ENCODE peak calls at places on chromosomes 4 and X, in nine cellular contexts. One of them, this sample, is unnamed.

GRCh38 chrX:10633722-10634121 is 13.3 kb upstream of the MID1 start:
- DNase-seq in fibroblast of mammary gland: peak; percentile 93
- DNase-seq in HCT116: peak; percentile 77
- DNase-seq in PC-9: peak; percentile 87
- DNase-seq in PC-3: peak; percentile 90
- DNase-seq in dorsolateral prefrontal cortex: peak; percentile 20
- DNase-seq in brain microvascular endothelial cell: peak; percentile 88
- DNase-seq in IMR-90: peak; percentile 95
- DNase-seq in uterus: peak; percentile 57
- DNase-seq in this sample: peak; percentile 78

GRCh38 chr4:1055721-1056590 is 44.5 kb downstream of the FGFRL1 start:
- DNase-seq in fibroblast of mammary gland: peak; percentile 51
- DNase-seq in HCT116: no peak
- DNase-seq in PC-9: no peak
- DNase-seq in PC-3: no peak
- DNase-seq in dorsolateral prefrontal cortex: no peak
- DNase-seq in brain microvascular endothelial cell: no peak
- DNase-seq in IMR-90: peak; percentile 48
- DNase-seq in uterus: no peak
- DNase-seq in this sample: no peak

GRCh38 chr4:56477192-56477706 is 9.8 kb downstream of the SRP72 start:
- DNase-seq in fibroblast of mammary gland: no peak
- DNase-seq in HCT116: no peak
- DNase-seq in PC-9: no peak
- DNase-seq in PC-3: no peak
- DNase-seq in dorsolateral prefrontal cortex: no peak
- DNase-seq in brain microvascular endothelial cell: no peak
- DNase-seq in IMR-90: no peak
- DNase-seq in uterus: no peak
- DNase-seq in this sample: no peak

GRCh38 chr4:86831262-86832090 is 17.7 kb downstream of the SLC10A6 start:
- DNase-seq in fibroblast of mammary gland: peak; percentile 91
- DNase-seq in HCT116: peak; percentile 70
- DNase-seq in PC-9: peak; percentile 96
- DNase-seq in PC-3: peak; percentile 94
- DNase-seq in dorsolateral prefrontal cortex: no peak
- DNase-seq in brain microvascular endothelial cell: peak; percentile 86
- DNase-seq in IMR-90: peak; percentile 96
- DNase-seq in uterus: peak; percentile 47
- DNase-seq in this sample: peak; percentile 84

GRCh38 chr4:74661427-74662171 is 132.7 kb downstream of the BTC start:
- DNase-seq in fibroblast of mammary gland: peak; percentile 75
- DNase-seq in HCT116: no peak
- DNase-seq in PC-9: peak; percentile 77
- DNase-seq in PC-3: peak; percentile 91
- DNase-seq in dorsolateral prefrontal cortex: no peak
- DNase-seq in brain microvascular endothelial cell: peak; percentile 8
- DNase-seq in IMR-90: peak; percentile 35
- DNase-seq in uterus: no peak
- DNase-seq in this sample: peak; percentile 69

GRCh38 chr4:66639361-66639760 is 905.9 kb downstream of the CENPC start:
- DNase-seq in fibroblast of mammary gland: peak; percentile 1
- DNase-seq in HCT116: no peak
- DNase-seq in PC-9: no peak
- DNase-seq in PC-3: peak; percentile 80
- DNase-seq in dorsolateral prefrontal cortex: no peak
- DNase-seq in brain microvascular endothelial cell: no peak
- DNase-seq in IMR-90: no peak
- DNase-seq in uterus: no peak
- DNase-seq in this sample: peak; percentile 60

GRCh38 chr4:3710451-3711182 is 55.6 kb upstream of the ADRA2C start:
- DNase-seq in fibroblast of mammary gland: no peak
- DNase-seq in HCT116: no peak
- DNase-seq in PC-9: no peak
- DNase-seq in PC-3: no peak
- DNase-seq in dorsolateral prefrontal cortex: no peak
- DNase-seq in brain microvascular endothelial cell: no peak
- DNase-seq in IMR-90: no peak
- DNase-seq in uterus: peak; percentile 29
- DNase-seq in this sample: no peak

GRCh38 chrX:77668391-77669237 is 117.4 kb downstream of the ATRX start:
- DNase-seq in fibroblast of mammary gland: peak; percentile 63
- DNase-seq in HCT116: no peak
- DNase-seq in PC-9: no peak
- DNase-seq in PC-3: peak; percentile 68
- DNase-seq in dorsolateral prefrontal cortex: no peak
- DNase-seq in brain microvascular endothelial cell: peak; percentile 11
- DNase-seq in IMR-90: peak; percentile 55
- DNase-seq in uterus: no peak
- DNase-seq in this sample: peak; percentile 73

GRCh38 chr4:19678763-19679162 is 572.9 kb upstream of the SLIT2 start:
- DNase-seq in fibroblast of mammary gland: peak; percentile 61
- DNase-seq in HCT116: no peak
- DNase-seq in PC-9: no peak
- DNase-seq in PC-3: peak; percentile 4
- DNase-seq in dorsolateral prefrontal cortex: no peak
- DNase-seq in brain microvascular endothelial cell: peak; percentile 49
- DNase-seq in IMR-90: peak; percentile 95
- DNase-seq in uterus: no peak
- DNase-seq in this sample: peak; percentile 84

GRCh38 chr4:183906736-183907651 is 1.9 kb downstream of the STOX2 start:
- DNase-seq in fibroblast of mammary gland: no peak
- DNase-seq in HCT116: no peak
- DNase-seq in PC-9: no peak
- DNase-seq in PC-3: no peak
- DNase-seq in dorsolateral prefrontal cortex: peak; percentile 48
- DNase-seq in brain microvascular endothelial cell: no peak
- DNase-seq in IMR-90: no peak
- DNase-seq in uterus: no peak
- DNase-seq in this sample: no peak

GRCh38 chr4:2725380-2725779 is 30.8 kb downstream of the TNIP2 start:
- DNase-seq in fibroblast of mammary gland: no peak
- DNase-seq in HCT116: no peak
- DNase-seq in PC-9: no peak
- DNase-seq in PC-3: peak; percentile 24
- DNase-seq in dorsolateral prefrontal cortex: no peak
- DNase-seq in brain microvascular endothelial cell: no peak
- DNase-seq in IMR-90: no peak
- DNase-seq in uterus: no peak
- DNase-seq in this sample: no peak

GRCh38 chrX:7263961-7264360 is 116.0 kb upstream of the PUDP start:
- DNase-seq in fibroblast of mammary gland: peak; percentile 38
- DNase-seq in HCT116: no peak
- DNase-seq in PC-9: peak; percentile 65
- DNase-seq in PC-3: peak; percentile 84
- DNase-seq in dorsolateral prefrontal cortex: no peak
- DNase-seq in brain microvascular endothelial cell: no peak
- DNase-seq in IMR-90: no peak
- DNase-seq in uterus: no peak
- DNase-seq in this sample: no peak

GRCh38 chr4:48766393-48766792 is 13.7 kb downstream of the FRYL start:
- DNase-seq in fibroblast of mammary gland: no peak
- DNase-seq in HCT116: no peak
- DNase-seq in PC-9: no peak
- DNase-seq in PC-3: no peak
- DNase-seq in dorsolateral prefrontal cortex: no peak
- DNase-seq in brain microvascular endothelial cell: no peak
- DNase-seq in IMR-90: no peak
- DNase-seq in uterus: no peak
- DNase-seq in this sample: no peak

GRCh38 chrX:129932137-129932791 is 26.3 kb downstream of the UTP14A start:
- DNase-seq in fibroblast of mammary gland: peak; percentile 86
- DNase-seq in HCT116: peak; percentile 81
- DNase-seq in PC-9: peak; percentile 61
- DNase-seq in PC-3: peak; percentile 79
- DNase-seq in dorsolateral prefrontal cortex: peak; percentile 79
- DNase-seq in brain microvascular endothelial cell: peak; percentile 73
- DNase-seq in IMR-90: peak; percentile 81
- DNase-seq in uterus: peak; percentile 90
- DNase-seq in this sample: peak; percentile 94

GRCh38 chr4:38529189-38530115 is 134.5 kb upstream of the KLF3 start:
- DNase-seq in fibroblast of mammary gland: no peak
- DNase-seq in HCT116: no peak
- DNase-seq in PC-9: peak; percentile 92
- DNase-seq in PC-3: peak; percentile 77
- DNase-seq in dorsolateral prefrontal cortex: no peak
- DNase-seq in brain microvascular endothelial cell: no peak
- DNase-seq in IMR-90: no peak
- DNase-seq in uterus: no peak
- DNase-seq in this sample: no peak

GRCh38 chrX:154369453-154370299 is 4.8 kb downstream of the FLNA start:
- DNase-seq in fibroblast of mammary gland: peak; percentile 96
- DNase-seq in HCT116: peak; percentile 63
- DNase-seq in PC-9: peak; percentile 75
- DNase-seq in PC-3: peak; percentile 92
- DNase-seq in dorsolateral prefrontal cortex: peak; percentile 48
- DNase-seq in brain microvascular endothelial cell: peak; percentile 89
- DNase-seq in IMR-90: peak; percentile 95
- DNase-seq in uterus: peak; percentile 86
- DNase-seq in this sample: peak; percentile 95

GRCh38 chrX:41922125-41922521 is 1.2 kb downstream of the CASK start:
- DNase-seq in fibroblast of mammary gland: peak; percentile 45
- DNase-seq in HCT116: no peak
- DNase-seq in PC-9: no peak
- DNase-seq in PC-3: peak; percentile 32
- DNase-seq in dorsolateral prefrontal cortex: no peak
- DNase-seq in brain microvascular endothelial cell: peak; percentile 40
- DNase-seq in IMR-90: peak; percentile 27
- DNase-seq in uterus: no peak
- DNase-seq in this sample: peak; percentile 23

DNA sequence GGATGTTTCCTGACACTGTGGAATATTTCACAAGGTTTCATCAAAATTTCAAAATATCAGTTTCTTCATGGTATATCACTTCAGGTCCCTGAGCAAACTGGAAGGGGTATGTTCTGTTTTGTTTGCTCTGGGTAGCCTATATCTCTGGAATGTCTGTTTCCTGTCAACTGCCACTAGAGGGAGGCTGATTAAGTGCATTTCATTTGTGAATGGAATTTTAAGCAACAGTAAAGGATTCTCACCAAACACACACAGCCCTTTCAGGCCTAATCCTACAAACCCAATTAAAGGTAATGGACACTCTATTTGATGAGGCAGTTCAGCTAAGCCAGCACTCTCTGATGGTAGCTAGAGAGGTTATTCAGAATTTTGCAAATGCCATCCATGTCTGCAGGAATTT is 307.1 kb downstream of the TEX13A start:
- DNase-seq in fibroblast of mammary gland: peak; percentile 14
- DNase-seq in HCT116: no peak
- DNase-seq in PC-9: no peak
- DNase-seq in PC-3: peak; percentile 49
- DNase-seq in dorsolateral prefrontal cortex: no peak
- DNase-seq in brain microvascular endothelial cell: no peak
- DNase-seq in IMR-90: no peak
- DNase-seq in uterus: no peak
- DNase-seq in this sample: peak; percentile 9
- TF ChIP-seq CTCF in fibroblast of mammary gland: peak; percentile 61
- TF ChIP-seq CTCF in HCT116: peak; percentile 45
- TF ChIP-seq CTCF in PC-9: peak; percentile 72
- TF ChIP-seq CTCF in PC-3: peak; percentile 72
- TF ChIP-seq CTCF in dorsolateral prefrontal cortex: no peak
- TF ChIP-seq CTCF in brain microvascular endothelial cell: peak; percentile 65
- TF ChIP-seq CTCF in IMR-90: peak; percentile 7
- TF ChIP-seq CTCF in uterus: no peak
- TF ChIP-seq CTCF in this sample: peak; percentile 29

GRCh38 chrX:1453951-1454785 is 1.5 kb upstream of the ASMTL start:
- DNase-seq in fibroblast of mammary gland: peak; percentile 71
- DNase-seq in HCT116: peak; percentile 36
- DNase-seq in PC-9: peak; percentile 53
- DNase-seq in PC-3: peak; percentile 82
- DNase-seq in dorsolateral prefrontal cortex: peak; percentile 70
- DNase-seq in brain microvascular endothelial cell: peak; percentile 62
- DNase-seq in IMR-90: peak; percentile 69
- DNase-seq in uterus: peak; percentile 90
- DNase-seq in this sample: peak; percentile 86
- H3K4me3 ChIP-seq in fibroblast of mammary gland: peak overlapping the region; percentile 12
- H3K4me3 ChIP-seq in HCT116: no peak overlapping the region
- H3K4me3 ChIP-seq in PC-9: no peak overlapping the region
- H3K4me3 ChIP-seq in PC-3: no peak overlapping the region
- H3K4me3 ChIP-seq in dorsolateral prefrontal cortex: peak overlapping the region; percentile 36
- H3K4me3 ChIP-seq in brain microvascular endothelial cell: peak overlapping the region; percentile 29
- H3K4me3 ChIP-seq in IMR-90: peak overlapping the region; percentile 55
- H3K4me3 ChIP-seq in uterus: peak overlapping the region; percentile 36
- H3K4me3 ChIP-seq in this sample: peak overlapping the region; percentile 54

DNA sequence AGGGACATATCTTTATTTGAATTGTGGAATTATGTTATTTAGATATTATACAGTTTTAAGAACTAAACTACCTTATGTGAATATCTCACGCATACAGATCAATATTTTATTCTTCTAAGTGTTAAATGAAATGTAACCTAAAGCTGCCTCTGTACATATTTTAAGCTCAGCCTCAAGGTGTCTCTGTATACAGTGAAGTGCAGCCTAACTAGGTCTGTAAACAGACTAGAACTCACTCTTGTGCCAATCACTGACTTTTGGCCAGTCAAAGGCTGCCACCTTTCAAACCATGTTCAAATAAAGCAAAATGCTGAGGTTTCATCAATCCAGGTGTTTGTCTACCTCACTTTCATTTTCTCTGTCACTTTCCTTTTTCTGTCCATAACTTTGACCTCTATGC is 1074.5 kb upstream of the PRKX start:
- DNase-seq in fibroblast of mammary gland: no peak
- DNase-seq in HCT116: no peak
- DNase-seq in PC-9: no peak
- DNase-seq in PC-3: peak; percentile 54
- DNase-seq in dorsolateral prefrontal cortex: no peak
- DNase-seq in brain microvascular endothelial cell: no peak
- DNase-seq in IMR-90: no peak
- DNase-seq in uterus: no peak
- DNase-seq in this sample: no peak
- TF ChIP-seq CTCF in fibroblast of mammary gland: no peak
- TF ChIP-seq CTCF in HCT116: no peak
- TF ChIP-seq CTCF in PC-9: peak; percentile 40
- TF ChIP-seq CTCF in PC-3: peak; percentile 50
- TF ChIP-seq CTCF in dorsolateral prefrontal cortex: no peak
- TF ChIP-seq CTCF in brain microvascular endothelial cell: no peak
- TF ChIP-seq CTCF in IMR-90: no peak
- TF ChIP-seq CTCF in uterus: no peak
- TF ChIP-seq CTCF in this sample: no peak

DNA sequence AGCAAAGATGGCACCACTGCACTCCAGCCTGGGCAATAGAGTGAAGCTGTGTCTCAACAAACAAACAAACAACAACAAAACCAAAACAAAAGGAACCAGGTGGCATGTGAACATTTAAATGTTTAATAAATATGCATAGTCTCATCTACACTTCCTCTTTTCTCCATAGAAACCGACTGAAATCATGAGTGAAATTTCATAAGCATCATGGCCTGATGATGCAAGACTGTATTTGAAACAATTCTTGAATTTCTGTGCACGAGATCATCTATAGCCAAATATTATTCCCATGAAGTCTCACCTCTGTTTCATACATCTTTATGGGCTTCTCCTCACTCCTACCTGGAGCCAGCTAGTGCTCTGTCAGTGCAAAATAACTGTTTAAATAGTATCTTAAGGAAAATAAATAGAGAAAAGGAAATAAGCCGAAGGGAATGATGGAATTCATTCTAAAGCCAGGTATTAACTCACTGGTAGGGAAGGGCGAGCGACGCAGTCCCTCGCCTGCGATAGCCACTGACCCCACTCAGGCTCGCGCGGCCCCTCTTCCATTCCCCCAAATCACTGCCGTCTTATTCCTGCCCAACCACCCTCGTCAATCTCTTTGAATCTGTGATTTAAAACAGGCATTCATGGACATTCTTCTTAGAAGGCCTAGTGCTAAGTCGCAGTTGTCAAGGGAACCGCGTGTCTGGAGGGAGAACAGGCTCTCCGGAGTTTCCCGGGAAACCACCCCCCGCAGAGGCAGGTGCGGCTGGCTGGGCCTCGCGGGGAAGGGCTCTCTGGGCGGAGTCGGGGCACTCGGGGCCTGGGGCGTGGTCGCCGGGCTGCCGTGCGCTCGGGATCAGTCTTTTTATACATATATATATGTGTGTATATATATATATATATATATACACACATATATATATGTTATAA is 52.4 kb upstream of the TRIM2 start:
- DNase-seq in fibroblast of mammary gland: no peak
- DNase-seq in HCT116: no peak
- DNase-seq in PC-9: peak; percentile 66
- DNase-seq in PC-3: peak; percentile 27
- DNase-seq in dorsolateral prefrontal cortex: peak; percentile 82
- DNase-seq in brain microvascular endothelial cell: peak; percentile 55
- DNase-seq in IMR-90: peak; percentile 28
- DNase-seq in uterus: peak; percentile 42
- DNase-seq in this sample: peak; percentile 40
- H3K4me3 ChIP-seq in fibroblast of mammary gland: no peak overlapping the region
- H3K4me3 ChIP-seq in HCT116: peak overlapping the region; percentile 67
- H3K4me3 ChIP-seq in PC-9: peak overlapping the region; percentile 77
- H3K4me3 ChIP-seq in PC-3: peak overlapping the region; percentile 69
- H3K4me3 ChIP-seq in dorsolateral prefrontal cortex: peak overlapping the region; percentile 75
- H3K4me3 ChIP-seq in brain microvascular endothelial cell: no peak overlapping the region
- H3K4me3 ChIP-seq in IMR-90: no peak overlapping the region
- H3K4me3 ChIP-seq in uterus: no peak overlapping the region
- H3K4me3 ChIP-seq in this sample: no peak overlapping the region